ENCODE peak calls at places on chromosomes 3 and 15, in nine cellular contexts. V is transverse colon, D is heart left ventricle, U is RWPE1, N is uterus, G is left ventricle myocardium inferior, B is pancreas, S is PC-9, I is GM23338. A is an unnamed sample.

GRCh38 chr3:152268501-152269422 is at the start of gene MBNL1:
- DNase-seq in G (peak), N (peak), U (peak), S (peak), D (peak), I (peak), V (peak), B (peak), A (peak)

GRCh38 chr3:52047295-52047960 is 8.9 kb downstream of the DUSP7 start:
- DNase-seq in B (peak), N (no peak), U (peak), V (no peak), G (no peak), I (no peak), S (peak), D (no peak), A (peak)

GRCh38 chr3:47004369-47005211 is 25.1 kb downstream of the NBEAL2 start:
- DNase-seq in N (peak), D (peak), B (no peak), U (no peak), S (no peak), G (no peak), V (no peak), I (no peak), A (peak)

GRCh38 chr15:75229191-75230015 is 27.7 kb downstream of the C15orf39 start:
- DNase-seq in N (no peak), D (no peak), B (no peak), U (no peak), I (no peak), V (no peak), G (no peak), S (no peak), A (peak)

GRCh38 chr15:32818758-32819405 is 101.1 kb downstream of the GREM1 start:
- DNase-seq in B (no peak), V (no peak), U (no peak), G (no peak), I (no peak), D (no peak), N (peak), S (no peak), A (no peak)

GRCh38 chr3:153621988-153622387 is 460.0 kb downstream of the RAP2B start:
- DNase-seq in I (no peak), V (no peak), D (no peak), B (no peak), S (no peak), N (no peak), G (no peak), U (no peak), A (no peak)

GRCh38 chr3:70618151-70618550 is 305.7 kb upstream of the MDFIC2 start:
- DNase-seq in B (no peak), U (no peak), D (no peak), N (no peak), V (no peak), S (no peak), I (no peak), G (no peak), A (no peak)

GRCh38 chr15:55820043-55820442 is 77.1 kb upstream of the PRTG start:
- DNase-seq in S (no peak), V (no peak), B (no peak), D (no peak), G (no peak), I (no peak), N (no peak), U (no peak), A (no peak)

GRCh38 chr15:25893621-25894020 is 30.5 kb upstream of the ATP10A start:
- DNase-seq in N (no peak), D (no peak), I (no peak), G (no peak), B (no peak), V (no peak), S (no peak), U (no peak), A (no peak)

DNA sequence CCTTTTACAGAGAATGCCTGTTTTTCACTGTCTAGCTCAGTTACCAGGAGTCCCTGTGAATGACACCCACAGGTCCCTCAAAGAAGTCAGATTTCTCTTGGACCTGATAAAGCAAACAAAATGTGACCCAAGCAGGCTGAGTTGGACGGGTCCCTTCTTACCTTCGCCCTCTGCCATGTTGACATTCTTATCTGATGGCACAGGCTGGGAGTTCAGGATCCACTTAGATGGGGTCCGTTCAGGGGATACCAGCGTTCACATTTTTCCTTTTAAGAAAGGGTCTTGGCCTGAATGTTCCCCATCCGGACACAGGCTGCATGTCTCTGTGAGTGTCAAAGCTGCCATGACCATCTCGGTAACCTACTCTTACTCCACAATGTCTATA is 179.0 kb downstream of the THSD4 start:
- DNase-seq in S (no peak), V (no peak), I (no peak), U (no peak), B (no peak), D (no peak), N (no peak), G (no peak), A (no peak)
- H3K27ac ChIP-seq in S (peak), V (peak), I (no peak), U (peak), B (no peak), D (no peak), N (peak), G (peak), A (no peak)

GRCh38 chr15:60381148-60381788 is 16.5 kb downstream of the ANXA2 start:
- DNase-seq in D (no peak), G (no peak), I (no peak), S (no peak), N (no peak), V (no peak), U (no peak), B (no peak), A (no peak)

GRCh38 chr15:60376677-60377095 is 21.1 kb downstream of the ANXA2 start:
- DNase-seq in I (no peak), V (no peak), S (no peak), N (no peak), U (no peak), G (no peak), D (no peak), B (no peak), A (no peak)

GRCh38 chr15:60375255-60375809 is 22.5 kb downstream of the ANXA2 start:
- DNase-seq in D (no peak), V (no peak), I (no peak), S (no peak), U (no peak), N (no peak), B (no peak), G (no peak), A (no peak)

GRCh38 chr15:60383008-60383694 is 14.6 kb downstream of the ANXA2 start:
- DNase-seq in G (no peak), S (no peak), V (no peak), N (no peak), U (no peak), B (no peak), D (no peak), I (no peak), A (no peak)

GRCh38 chr15:60379466-60380274 is 18.1 kb downstream of the ANXA2 start:
- DNase-seq in B (no peak), N (no peak), U (peak), S (peak), G (no peak), V (no peak), D (no peak), I (peak), A (no peak)
- H3K27ac ChIP-seq in B (peak), N (no peak), U (peak), S (peak), G (peak), V (peak), D (peak), I (no peak), A (no peak)

GRCh38 chr15:66745530-66746230 is 43.6 kb downstream of the SMAD6 start:
- DNase-seq in S (no peak), G (no peak), N (no peak), U (no peak), I (no peak), D (peak), V (no peak), B (no peak), A (no peak)
- H3K27ac ChIP-seq in S (no peak), G (peak), N (peak), U (no peak), I (peak), D (peak), V (no peak), B (no peak), A (no peak)

GRCh38 chr15:62665449-62665848 is 377.1 kb upstream of the TPM1 start:
- DNase-seq in G (no peak), D (no peak), B (no peak), U (no peak), I (peak), S (no peak), N (peak), V (no peak), A (no peak)
- H3K27ac ChIP-seq in G (no peak), D (no peak), B (no peak), U (no peak), I (no peak), S (no peak), N (peak), V (no peak), A (no peak)

GRCh38 chr15:70538278-70538677 is 225.1 kb downstream of the UACA start:
- DNase-seq in B (no peak), V (no peak), G (no peak), N (no peak), S (peak), U (no peak), I (no peak), D (no peak), A (no peak)

GRCh38 chr15:70532536-70533186 is 230.7 kb downstream of the UACA start:
- DNase-seq in B (no peak), I (no peak), D (no peak), G (no peak), U (no peak), V (no peak), N (no peak), S (no peak), A (no peak)

GRCh38 chr15:70533931-70534742 is 229.2 kb downstream of the UACA start:
- DNase-seq in U (no peak), V (no peak), D (no peak), I (no peak), S (no peak), B (no peak), N (no peak), G (no peak), A (no peak)

GRCh38 chr15:70535955-70536338 is 227.4 kb downstream of the UACA start:
- DNase-seq in S (no peak), I (no peak), D (no peak), V (no peak), U (no peak), G (no peak), B (no peak), N (no peak), A (no peak)

DNA sequence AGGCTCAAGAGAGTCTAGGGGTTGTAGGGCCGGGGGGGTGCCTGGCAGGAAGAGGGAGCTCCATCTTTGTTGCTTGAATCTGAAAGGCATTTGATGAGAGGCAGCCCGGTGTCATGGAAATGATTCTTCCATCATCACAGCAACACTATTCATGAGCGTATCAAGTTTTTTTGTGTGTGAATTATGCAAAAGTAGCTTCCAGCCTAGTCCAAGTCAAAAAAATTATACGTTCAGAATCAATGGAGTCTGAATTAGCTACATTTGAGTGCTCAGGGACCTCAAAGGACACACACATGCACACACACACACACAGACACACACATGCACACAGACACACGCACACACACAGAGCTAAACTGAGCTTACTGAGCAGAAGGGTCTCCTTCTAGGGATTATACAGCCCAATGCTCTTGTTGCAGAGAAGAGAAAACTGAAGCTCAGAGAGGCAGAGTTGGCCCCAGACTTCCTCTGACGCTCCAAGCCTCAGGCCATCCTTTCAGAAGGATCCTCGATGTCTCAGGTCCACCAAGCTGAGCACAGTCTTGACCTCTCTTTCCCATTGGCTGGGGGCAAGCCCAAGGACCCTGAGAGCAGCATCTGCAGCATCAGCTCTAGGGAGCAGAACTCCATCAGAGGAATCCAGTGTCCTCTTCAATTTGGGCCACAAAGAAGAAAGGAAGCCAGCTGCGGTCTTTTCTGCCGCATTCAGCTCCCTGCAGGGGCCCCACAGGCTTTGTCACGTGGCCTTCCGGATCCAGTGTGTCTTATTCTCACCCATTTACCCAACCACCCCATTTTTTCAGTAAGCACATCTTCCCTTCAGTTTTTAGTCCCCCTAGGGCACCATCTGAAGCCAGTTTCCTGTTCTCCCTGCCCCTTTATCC is 228.0 kb downstream of the UACA start:
- DNase-seq in G (no peak), I (no peak), N (no peak), V (peak), U (no peak), B (no peak), D (no peak), S (no peak), A (peak)
- H3K27ac ChIP-seq in G (no peak), I (no peak), N (no peak), V (no peak), U (no peak), B (no peak), D (no peak), S (no peak), A (no peak)

A was measured in aorta.